ENCODE peak calls at places on chromosome 2, in nine cellular contexts. One of them, this sample, is unnamed.

GRCh38 chr2:162677476-162677875 is 161.1 kb downstream of the KCNH7 start:
- DNase-seq in T-helper 22 cell: no peak
- DNase-seq in GM10248: no peak
- DNase-seq in body of pancreas: no peak
- DNase-seq in NCI-H1694 treated with DMSO at 0.1 percent for 48 hours: no peak
- DNase-seq in RWPE1: no peak
- DNase-seq in C1 segment of cervical spinal cord: no peak
- DNase-seq in suprapubic skin: no peak
- DNase-seq in skeletal muscle cell: peak
- DNase-seq in this sample: no peak

GRCh38 chr2:124563415-124563814 is 538.3 kb downstream of the CNTNAP5 start:
- DNase-seq in suprapubic skin: no peak
- DNase-seq in NCI-H1694 treated with DMSO at 0.1 percent for 48 hours: no peak
- DNase-seq in body of pancreas: no peak
- DNase-seq in T-helper 22 cell: no peak
- DNase-seq in GM10248: no peak
- DNase-seq in skeletal muscle cell: no peak
- DNase-seq in C1 segment of cervical spinal cord: no peak
- DNase-seq in RWPE1: no peak
- DNase-seq in this sample: no peak

GRCh38 chr2:18149660-18150246 is 271.3 kb downstream of the KCNS3 start:
- DNase-seq in body of pancreas: no peak
- DNase-seq in GM10248: peak
- DNase-seq in suprapubic skin: no peak
- DNase-seq in C1 segment of cervical spinal cord: no peak
- DNase-seq in skeletal muscle cell: no peak
- DNase-seq in T-helper 22 cell: no peak
- DNase-seq in NCI-H1694 treated with DMSO at 0.1 percent for 48 hours: peak
- DNase-seq in RWPE1: peak
- DNase-seq in this sample: peak

GRCh38 chr2:174606336-174606735 is 8.7 kb upstream of the WIPF1 start:
- DNase-seq in skeletal muscle cell: peak
- DNase-seq in suprapubic skin: peak
- DNase-seq in NCI-H1694 treated with DMSO at 0.1 percent for 48 hours: no peak
- DNase-seq in body of pancreas: no peak
- DNase-seq in C1 segment of cervical spinal cord: no peak
- DNase-seq in GM10248: no peak
- DNase-seq in RWPE1: peak
- DNase-seq in T-helper 22 cell: peak
- DNase-seq in this sample: no peak

GRCh38 chr2:181907635-181908034 is 16.1 kb downstream of the ITPRID2 start:
- DNase-seq in suprapubic skin: no peak
- DNase-seq in C1 segment of cervical spinal cord: no peak
- DNase-seq in T-helper 22 cell: no peak
- DNase-seq in body of pancreas: no peak
- DNase-seq in RWPE1: no peak
- DNase-seq in skeletal muscle cell: no peak
- DNase-seq in NCI-H1694 treated with DMSO at 0.1 percent for 48 hours: no peak
- DNase-seq in GM10248: no peak
- DNase-seq in this sample: no peak

GRCh38 chr2:181949047-181949446 is 36.6 kb upstream of the PPP1R1C start:
- DNase-seq in skeletal muscle cell: no peak
- DNase-seq in NCI-H1694 treated with DMSO at 0.1 percent for 48 hours: no peak
- DNase-seq in T-helper 22 cell: no peak
- DNase-seq in GM10248: no peak
- DNase-seq in RWPE1: peak
- DNase-seq in suprapubic skin: no peak
- DNase-seq in body of pancreas: no peak
- DNase-seq in C1 segment of cervical spinal cord: no peak
- DNase-seq in this sample: no peak

GRCh38 chr2:38184964-38185603 is 109.1 kb upstream of the CYP1B1 start:
- DNase-seq in NCI-H1694 treated with DMSO at 0.1 percent for 48 hours: no peak
- DNase-seq in C1 segment of cervical spinal cord: no peak
- DNase-seq in T-helper 22 cell: no peak
- DNase-seq in skeletal muscle cell: no peak
- DNase-seq in body of pancreas: no peak
- DNase-seq in RWPE1: peak
- DNase-seq in suprapubic skin: no peak
- DNase-seq in GM10248: peak
- DNase-seq in this sample: no peak

GRCh38 chr2:14517731-14518130 is 114.8 kb upstream of the LRATD1 start:
- DNase-seq in C1 segment of cervical spinal cord: no peak
- DNase-seq in suprapubic skin: no peak
- DNase-seq in body of pancreas: no peak
- DNase-seq in RWPE1: no peak
- DNase-seq in skeletal muscle cell: no peak
- DNase-seq in GM10248: no peak
- DNase-seq in NCI-H1694 treated with DMSO at 0.1 percent for 48 hours: no peak
- DNase-seq in T-helper 22 cell: no peak
- DNase-seq in this sample: no peak

GRCh38 chr2:218383892-218384519 is 1.9 kb downstream of the SLC11A1 start:
- DNase-seq in RWPE1: peak
- DNase-seq in C1 segment of cervical spinal cord: no peak
- DNase-seq in T-helper 22 cell: no peak
- DNase-seq in NCI-H1694 treated with DMSO at 0.1 percent for 48 hours: no peak
- DNase-seq in GM10248: no peak
- DNase-seq in skeletal muscle cell: no peak
- DNase-seq in body of pancreas: no peak
- DNase-seq in suprapubic skin: no peak
- DNase-seq in this sample: no peak

GRCh38 chr2:223928113-223929006 is 16.8 kb downstream of the WDFY1 start:
- DNase-seq in body of pancreas: no peak
- DNase-seq in RWPE1: no peak
- DNase-seq in NCI-H1694 treated with DMSO at 0.1 percent for 48 hours: no peak
- DNase-seq in suprapubic skin: no peak
- DNase-seq in T-helper 22 cell: no peak
- DNase-seq in C1 segment of cervical spinal cord: no peak
- DNase-seq in GM10248: no peak
- DNase-seq in skeletal muscle cell: no peak
- DNase-seq in this sample: no peak

GRCh38 chr2:102103992-102104871 is 38.3 kb upstream of the IL1R1 start:
- DNase-seq in GM10248: peak
- DNase-seq in suprapubic skin: peak
- DNase-seq in NCI-H1694 treated with DMSO at 0.1 percent for 48 hours: no peak
- DNase-seq in C1 segment of cervical spinal cord: no peak
- DNase-seq in body of pancreas: peak
- DNase-seq in T-helper 22 cell: no peak
- DNase-seq in RWPE1: peak
- DNase-seq in skeletal muscle cell: peak
- DNase-seq in this sample: no peak

GRCh38 chr2:196696423-196697073 is 57.0 kb downstream of the CCDC150 start:
- DNase-seq in skeletal muscle cell: peak
- DNase-seq in GM10248: no peak
- DNase-seq in RWPE1: peak
- DNase-seq in NCI-H1694 treated with DMSO at 0.1 percent for 48 hours: no peak
- DNase-seq in body of pancreas: no peak
- DNase-seq in suprapubic skin: no peak
- DNase-seq in T-helper 22 cell: no peak
- DNase-seq in C1 segment of cervical spinal cord: no peak
- DNase-seq in this sample: peak

GRCh38 chr2:5706717-5707455 is 14.7 kb downstream of the SOX11 start:
- DNase-seq in RWPE1: no peak
- DNase-seq in body of pancreas: no peak
- DNase-seq in NCI-H1694 treated with DMSO at 0.1 percent for 48 hours: no peak
- DNase-seq in T-helper 22 cell: no peak
- DNase-seq in C1 segment of cervical spinal cord: no peak
- DNase-seq in suprapubic skin: no peak
- DNase-seq in GM10248: no peak
- DNase-seq in skeletal muscle cell: no peak
- DNase-seq in this sample: no peak

GRCh38 chr2:179020156-179020750 is 29.7 kb downstream of the CCDC141 start:
- DNase-seq in NCI-H1694 treated with DMSO at 0.1 percent for 48 hours: peak
- DNase-seq in body of pancreas: peak
- DNase-seq in GM10248: peak
- DNase-seq in suprapubic skin: no peak
- DNase-seq in C1 segment of cervical spinal cord: no peak
- DNase-seq in skeletal muscle cell: no peak
- DNase-seq in RWPE1: peak
- DNase-seq in T-helper 22 cell: no peak
- DNase-seq in this sample: peak

GRCh38 chr2:197710424-197711042 is 5.4 kb downstream of the MARS2 start:
- DNase-seq in GM10248: peak
- DNase-seq in skeletal muscle cell: no peak
- DNase-seq in RWPE1: no peak
- DNase-seq in NCI-H1694 treated with DMSO at 0.1 percent for 48 hours: no peak
- DNase-seq in body of pancreas: no peak
- DNase-seq in suprapubic skin: no peak
- DNase-seq in T-helper 22 cell: no peak
- DNase-seq in C1 segment of cervical spinal cord: no peak
- DNase-seq in this sample: no peak

GRCh38 chr2:33577660-33578059 is 21.4 kb downstream of the FAM98A start:
- DNase-seq in C1 segment of cervical spinal cord: no peak
- DNase-seq in GM10248: no peak
- DNase-seq in body of pancreas: no peak
- DNase-seq in T-helper 22 cell: no peak
- DNase-seq in skeletal muscle cell: no peak
- DNase-seq in NCI-H1694 treated with DMSO at 0.1 percent for 48 hours: no peak
- DNase-seq in suprapubic skin: no peak
- DNase-seq in RWPE1: no peak
- DNase-seq in this sample: no peak

GRCh38 chr2:112584134-112584890 is at the start of gene CHCHD5:
- DNase-seq in skeletal muscle cell: peak
- DNase-seq in T-helper 22 cell: peak
- DNase-seq in suprapubic skin: peak
- DNase-seq in C1 segment of cervical spinal cord: peak
- DNase-seq in body of pancreas: peak
- DNase-seq in NCI-H1694 treated with DMSO at 0.1 percent for 48 hours: peak
- DNase-seq in RWPE1: peak
- DNase-seq in GM10248: peak
- DNase-seq in this sample: peak

GRCh38 chr2:105443610-105444598 is 45.1 kb upstream of the FHL2 start:
- DNase-seq in NCI-H1694 treated with DMSO at 0.1 percent for 48 hours: no peak
- DNase-seq in skeletal muscle cell: no peak
- DNase-seq in GM10248: no peak
- DNase-seq in body of pancreas: no peak
- DNase-seq in T-helper 22 cell: no peak
- DNase-seq in suprapubic skin: no peak
- DNase-seq in C1 segment of cervical spinal cord: no peak
- DNase-seq in RWPE1: no peak
- DNase-seq in this sample: no peak

GRCh38 chr2:215917953-215918620 is 95.3 kb downstream of the MREG start:
- DNase-seq in skeletal muscle cell: no peak
- DNase-seq in body of pancreas: no peak
- DNase-seq in T-helper 22 cell: no peak
- DNase-seq in RWPE1: no peak
- DNase-seq in GM10248: peak
- DNase-seq in C1 segment of cervical spinal cord: no peak
- DNase-seq in NCI-H1694 treated with DMSO at 0.1 percent for 48 hours: no peak
- DNase-seq in suprapubic skin: no peak
- DNase-seq in this sample: no peak

This sample was measured in HuH-7.